ENCODE peak calls at places on chromosomes 3 and 15, in eight cellular contexts. V is HT-29; Q is stimulated activated CD8-positive, alpha-beta memory T cell treated with anti-CD3 and anti-CD28 coated beads, Interleukin-15, amount 100 ng/mL, for 1 hour; X is LHCN-M2; Z is HuH-7; Y is NAMALWA; J is lower leg skin; C is stimulated activated naive CD4-positive, alpha-beta T cell. H is an unnamed sample.
A peak's percentile ranks its signal among the peaks of the same experiment; 100 is the strongest.

GRCh38 chr3:38543602-38544001 is 47.5 kb downstream of the EXOG start:
- DNase-seq in V (no peak), Q (no peak), X (peak; percentile 94), Z (no peak), Y (no peak), J (no peak), C (no peak), H (no peak)

GRCh38 chr3:157999246-157999645 is 107.0 kb downstream of the SHOX2 start:
- DNase-seq in V (no peak), Q (no peak), X (no peak), Z (no peak), Y (no peak), J (no peak), C (no peak), H (no peak)

GRCh38 chr3:87082806-87083440 is 92.0 kb upstream of the VGLL3 start:
- DNase-seq in V (peak; percentile 41), Q (no peak), X (peak; percentile 72), Z (peak; percentile 43), Y (peak; percentile 38), J (no peak), C (no peak), H (peak; percentile 80)

GRCh38 chr3:39501982-39502837 is 34.7 kb downstream of the MOBP start:
- DNase-seq in V (no peak), Q (no peak), X (no peak), Z (no peak), Y (no peak), J (no peak), C (no peak), H (no peak)

GRCh38 chr3:194257030-194257657 is 94.0 kb downstream of the CPN2 start:
- DNase-seq in V (no peak), Q (no peak), X (peak; percentile 46), Z (no peak), Y (no peak), J (peak; percentile 54), C (no peak), H (no peak)

GRCh38 chr3:112539825-112540517 is 21.8 kb downstream of the ATG3 start:
- DNase-seq in V (no peak), Q (no peak), X (no peak), Z (no peak), Y (no peak), J (no peak), C (no peak), H (no peak)

GRCh38 chr3:119937229-119937628 is 155.3 kb downstream of the NR1I2 start:
- DNase-seq in V (no peak), Q (no peak), X (no peak), Z (no peak), Y (peak; percentile 18), J (no peak), C (no peak), H (no peak)

GRCh38 chr3:50205719-50206276 is 727 bp downstream of the SLC38A3 start:
- DNase-seq in V (no peak), Q (no peak), X (no peak), Z (peak; percentile 58), Y (no peak), J (no peak), C (peak; percentile 26), H (peak; percentile 73)

GRCh38 chr3:122785231-122785630 is 8.4 kb downstream of the HSPBAP1 start:
- DNase-seq in V (no peak), Q (no peak), X (no peak), Z (no peak), Y (no peak), J (no peak), C (no peak), H (no peak)

GRCh38 chr3:50529996-50530706 is 26.7 kb upstream of the CACNA2D2 start:
- DNase-seq in V (no peak), Q (no peak), X (no peak), Z (no peak), Y (no peak), J (no peak), C (no peak), H (peak; percentile 31)

GRCh38 chr15:90036806-90037509 is 35.8 kb downstream of the ZNF710 start:
- DNase-seq in V (no peak), Q (no peak), X (no peak), Z (no peak), Y (no peak), J (peak; percentile 78), C (no peak), H (no peak)

GRCh38 chr3:120567370-120568197 is 28.6 kb upstream of the NDUFB4 start:
- DNase-seq in V (peak; percentile 55), Q (no peak), X (peak; percentile 57), Z (peak; percentile 43), Y (peak; percentile 72), J (no peak), C (no peak), H (peak; percentile 54)

H was measured in hepatocyte.